ENCODE peak calls at places on chromosomes 16 and 17, in ten cellular contexts. One of them, this sample, is unnamed. For H3K4me1, the result is how much of the 10 kb centered on the place peaks cover.

GRCh38 chr17:47276868-47277267 is 23.2 kb downstream of the ITGB3 start:
- DNase-seq in CD8-positive, alpha-beta T cell: no peak
- DNase-seq in HepG2: peak
- DNase-seq in cardiac muscle cell: peak
- DNase-seq in mesendoderm: peak
- DNase-seq in neuronal stem cell: no peak
- DNase-seq in OCI-LY7: no peak
- DNase-seq in naive thymus-derived CD4-positive, alpha-beta T cell: no peak
- DNase-seq in HCT116: no peak
- DNase-seq in transverse colon: peak
- DNase-seq in this sample: peak

GRCh38 chr16:85304337-85304736 is 192.1 kb upstream of the CIBAR2 start:
- DNase-seq in CD8-positive, alpha-beta T cell: no peak
- DNase-seq in HepG2: no peak
- DNase-seq in cardiac muscle cell: no peak
- DNase-seq in mesendoderm: no peak
- DNase-seq in neuronal stem cell: no peak
- DNase-seq in OCI-LY7: peak
- DNase-seq in naive thymus-derived CD4-positive, alpha-beta T cell: no peak
- DNase-seq in HCT116: no peak
- DNase-seq in transverse colon: no peak
- DNase-seq in this sample: no peak

GRCh38 chr16:85935957-85936760 is 37.2 kb downstream of the IRF8 start:
- DNase-seq in CD8-positive, alpha-beta T cell: peak
- DNase-seq in HepG2: no peak
- DNase-seq in cardiac muscle cell: peak
- DNase-seq in mesendoderm: no peak
- DNase-seq in neuronal stem cell: no peak
- DNase-seq in OCI-LY7: peak
- DNase-seq in naive thymus-derived CD4-positive, alpha-beta T cell: peak
- DNase-seq in HCT116: no peak
- DNase-seq in transverse colon: peak
- DNase-seq in this sample: no peak

GRCh38 chr16:54374136-54374535 is 87.5 kb upstream of the IRX3 start:
- DNase-seq in CD8-positive, alpha-beta T cell: no peak
- DNase-seq in HepG2: no peak
- DNase-seq in cardiac muscle cell: no peak
- DNase-seq in mesendoderm: no peak
- DNase-seq in neuronal stem cell: peak
- DNase-seq in OCI-LY7: no peak
- DNase-seq in naive thymus-derived CD4-positive, alpha-beta T cell: no peak
- DNase-seq in HCT116: no peak
- DNase-seq in transverse colon: no peak
- DNase-seq in this sample: no peak

GRCh38 chr16:80652441-80652840 is 111.6 kb downstream of the DYNLRB2 start:
- DNase-seq in CD8-positive, alpha-beta T cell: no peak
- DNase-seq in HepG2: no peak
- DNase-seq in cardiac muscle cell: no peak
- DNase-seq in mesendoderm: no peak
- DNase-seq in neuronal stem cell: no peak
- DNase-seq in OCI-LY7: no peak
- DNase-seq in naive thymus-derived CD4-positive, alpha-beta T cell: no peak
- DNase-seq in HCT116: no peak
- DNase-seq in transverse colon: no peak
- DNase-seq in this sample: no peak

GRCh38 chr17:65402513-65403086 is 158.8 kb downstream of the AXIN2 start:
- DNase-seq in CD8-positive, alpha-beta T cell: no peak
- DNase-seq in HepG2: no peak
- DNase-seq in cardiac muscle cell: no peak
- DNase-seq in mesendoderm: no peak
- DNase-seq in neuronal stem cell: no peak
- DNase-seq in OCI-LY7: no peak
- DNase-seq in naive thymus-derived CD4-positive, alpha-beta T cell: no peak
- DNase-seq in HCT116: no peak
- DNase-seq in transverse colon: no peak
- DNase-seq in this sample: no peak

GRCh38 chr16:76280421-76280820 is 3.2 kb downstream of the CNTNAP4 start:
- DNase-seq in CD8-positive, alpha-beta T cell: no peak
- DNase-seq in HepG2: no peak
- DNase-seq in cardiac muscle cell: no peak
- DNase-seq in mesendoderm: no peak
- DNase-seq in neuronal stem cell: no peak
- DNase-seq in OCI-LY7: no peak
- DNase-seq in naive thymus-derived CD4-positive, alpha-beta T cell: no peak
- DNase-seq in HCT116: no peak
- DNase-seq in transverse colon: no peak
- DNase-seq in this sample: no peak

GRCh38 chr16:47617732-47618131 is 156.6 kb downstream of the PHKB start:
- DNase-seq in CD8-positive, alpha-beta T cell: no peak
- DNase-seq in HepG2: peak
- DNase-seq in cardiac muscle cell: peak
- DNase-seq in mesendoderm: peak
- DNase-seq in neuronal stem cell: no peak
- DNase-seq in OCI-LY7: no peak
- DNase-seq in naive thymus-derived CD4-positive, alpha-beta T cell: no peak
- DNase-seq in HCT116: peak
- DNase-seq in transverse colon: no peak
- DNase-seq in this sample: no peak

DNA sequence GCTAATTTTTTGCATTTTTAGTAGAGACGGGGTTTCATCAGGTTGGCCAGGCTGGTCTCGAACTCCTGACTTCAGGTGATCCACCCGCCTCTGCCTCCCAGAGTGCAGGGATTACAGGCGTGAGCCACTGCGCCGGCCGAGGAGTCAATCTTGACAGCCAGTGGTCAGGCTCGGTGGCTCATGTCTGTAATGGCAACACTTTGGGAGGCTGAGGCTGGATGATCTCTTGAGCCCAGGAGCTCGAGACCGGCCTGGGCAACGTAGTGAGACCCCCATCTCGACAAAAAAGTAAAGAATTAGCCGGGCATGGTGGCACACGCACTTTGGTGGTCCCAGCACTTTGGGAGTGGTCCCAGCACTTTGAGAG is 608 bp upstream of the PGS1 start:
- DNase-seq in CD8-positive, alpha-beta T cell: no peak
- DNase-seq in HepG2: no peak
- DNase-seq in cardiac muscle cell: no peak
- DNase-seq in mesendoderm: no peak
- DNase-seq in neuronal stem cell: no peak
- DNase-seq in OCI-LY7: no peak
- DNase-seq in naive thymus-derived CD4-positive, alpha-beta T cell: no peak
- DNase-seq in HCT116: no peak
- DNase-seq in transverse colon: no peak
- DNase-seq in this sample: no peak
- H3K4me3 ChIP-seq in CD8-positive, alpha-beta T cell: peak
- H3K4me3 ChIP-seq in HepG2: peak
- H3K4me3 ChIP-seq in cardiac muscle cell: no peak
- H3K4me3 ChIP-seq in mesendoderm: no peak
- H3K4me3 ChIP-seq in neuronal stem cell: no peak
- H3K4me3 ChIP-seq in OCI-LY7: peak
- H3K4me3 ChIP-seq in naive thymus-derived CD4-positive, alpha-beta T cell: peak
- H3K4me3 ChIP-seq in HCT116: peak
- H3K4me3 ChIP-seq in transverse colon: peak
- H3K4me3 ChIP-seq in this sample: peak

DNA sequence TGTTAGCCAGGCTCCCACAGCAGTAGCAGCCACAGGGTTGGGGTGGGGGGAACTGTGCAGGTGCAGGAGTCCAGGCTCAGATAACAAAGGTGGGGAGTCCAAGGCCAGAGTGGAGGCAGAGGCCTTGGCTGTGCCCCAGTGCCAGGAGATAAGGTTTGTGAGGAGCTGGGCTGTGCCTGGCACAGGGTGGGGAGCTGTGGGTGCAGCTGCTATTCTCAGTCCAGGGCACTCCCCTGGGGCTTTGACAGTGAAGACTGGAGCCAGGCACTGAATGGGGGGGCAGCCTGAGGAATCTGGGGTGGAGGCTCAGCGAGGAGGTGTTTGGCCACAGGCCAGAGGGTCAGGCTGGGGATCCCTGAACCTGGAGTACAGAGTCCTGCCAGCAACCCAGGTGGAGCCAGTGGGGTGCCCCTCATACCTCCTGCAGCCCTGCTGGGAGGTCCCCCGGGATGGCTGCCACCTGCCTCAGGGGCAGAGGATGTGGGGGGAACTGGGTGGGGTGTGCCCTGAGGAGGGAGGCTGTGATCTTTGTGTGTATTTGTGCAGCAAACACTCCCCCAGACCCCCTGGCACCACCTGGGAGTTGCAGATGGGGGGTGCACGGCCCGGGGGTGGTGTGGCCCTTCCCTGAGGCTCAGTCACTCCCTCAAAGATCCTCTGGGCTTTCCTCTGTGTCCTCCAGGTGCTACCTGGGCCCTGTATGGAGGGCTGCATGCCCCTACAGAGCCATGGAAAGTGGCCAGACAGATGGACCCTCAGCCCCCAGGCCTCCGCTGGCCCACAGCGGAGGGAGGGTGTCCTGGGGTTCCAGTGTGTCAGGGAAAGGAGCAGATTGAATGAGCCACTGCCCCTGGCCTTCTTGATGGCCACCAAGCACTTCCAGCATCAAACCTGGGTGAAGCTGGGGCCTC is 44.4 kb upstream of the SMPD3 start:
- DNase-seq in CD8-positive, alpha-beta T cell: no peak
- DNase-seq in HepG2: no peak
- DNase-seq in cardiac muscle cell: no peak
- DNase-seq in mesendoderm: no peak
- DNase-seq in neuronal stem cell: no peak
- DNase-seq in OCI-LY7: peak
- DNase-seq in naive thymus-derived CD4-positive, alpha-beta T cell: no peak
- DNase-seq in HCT116: no peak
- DNase-seq in transverse colon: peak
- DNase-seq in this sample: no peak
- H3K4me1 ChIP-seq in CD8-positive, alpha-beta T cell: under half
- H3K4me1 ChIP-seq in HepG2: under half
- H3K4me1 ChIP-seq in cardiac muscle cell: under half
- H3K4me1 ChIP-seq in mesendoderm: under half
- H3K4me1 ChIP-seq in neuronal stem cell: under half
- H3K4me1 ChIP-seq in OCI-LY7: half or more
- H3K4me1 ChIP-seq in naive thymus-derived CD4-positive, alpha-beta T cell: under half
- H3K4me1 ChIP-seq in HCT116: under half
- H3K4me1 ChIP-seq in transverse colon: under half
- H3K4me1 ChIP-seq in this sample: under half

GRCh38 chr17:39719966-39720365 is 10.4 kb downstream of the MIEN1 start:
- DNase-seq in CD8-positive, alpha-beta T cell: no peak
- DNase-seq in HepG2: no peak
- DNase-seq in cardiac muscle cell: no peak
- DNase-seq in mesendoderm: no peak
- DNase-seq in neuronal stem cell: no peak
- DNase-seq in OCI-LY7: no peak
- DNase-seq in naive thymus-derived CD4-positive, alpha-beta T cell: no peak
- DNase-seq in HCT116: no peak
- DNase-seq in transverse colon: no peak
- DNase-seq in this sample: no peak

GRCh38 chr17:39719563-39719962 is 10.8 kb downstream of the MIEN1 start:
- DNase-seq in CD8-positive, alpha-beta T cell: no peak
- DNase-seq in HepG2: no peak
- DNase-seq in cardiac muscle cell: no peak
- DNase-seq in mesendoderm: no peak
- DNase-seq in neuronal stem cell: no peak
- DNase-seq in OCI-LY7: no peak
- DNase-seq in naive thymus-derived CD4-positive, alpha-beta T cell: no peak
- DNase-seq in HCT116: no peak
- DNase-seq in transverse colon: peak
- DNase-seq in this sample: no peak

GRCh38 chr17:39724731-39725130 is 5.6 kb downstream of the MIEN1 start:
- DNase-seq in CD8-positive, alpha-beta T cell: no peak
- DNase-seq in HepG2: no peak
- DNase-seq in cardiac muscle cell: no peak
- DNase-seq in mesendoderm: no peak
- DNase-seq in neuronal stem cell: no peak
- DNase-seq in OCI-LY7: no peak
- DNase-seq in naive thymus-derived CD4-positive, alpha-beta T cell: no peak
- DNase-seq in HCT116: no peak
- DNase-seq in transverse colon: no peak
- DNase-seq in this sample: no peak

GRCh38 chr17:39722965-39723848 is 7.1 kb downstream of the MIEN1 start:
- DNase-seq in CD8-positive, alpha-beta T cell: no peak
- DNase-seq in HepG2: no peak
- DNase-seq in cardiac muscle cell: no peak
- DNase-seq in mesendoderm: peak
- DNase-seq in neuronal stem cell: no peak
- DNase-seq in OCI-LY7: no peak
- DNase-seq in naive thymus-derived CD4-positive, alpha-beta T cell: no peak
- DNase-seq in HCT116: no peak
- DNase-seq in transverse colon: peak
- DNase-seq in this sample: peak

GRCh38 chr17:39722104-39722503 is 8.2 kb downstream of the MIEN1 start:
- DNase-seq in CD8-positive, alpha-beta T cell: no peak
- DNase-seq in HepG2: no peak
- DNase-seq in cardiac muscle cell: no peak
- DNase-seq in mesendoderm: no peak
- DNase-seq in neuronal stem cell: no peak
- DNase-seq in OCI-LY7: no peak
- DNase-seq in naive thymus-derived CD4-positive, alpha-beta T cell: no peak
- DNase-seq in HCT116: no peak
- DNase-seq in transverse colon: no peak
- DNase-seq in this sample: no peak
- H3K4me3 ChIP-seq in CD8-positive, alpha-beta T cell: no peak
- H3K4me3 ChIP-seq in HepG2: no peak
- H3K4me3 ChIP-seq in cardiac muscle cell: no peak
- H3K4me3 ChIP-seq in mesendoderm: no peak
- H3K4me3 ChIP-seq in neuronal stem cell: no peak
- H3K4me3 ChIP-seq in OCI-LY7: no peak
- H3K4me3 ChIP-seq in naive thymus-derived CD4-positive, alpha-beta T cell: no peak
- H3K4me3 ChIP-seq in HCT116: no peak
- H3K4me3 ChIP-seq in transverse colon: no peak
- H3K4me3 ChIP-seq in this sample: no peak

GRCh38 chr16:89434490-89434889 is 55.9 kb downstream of the ANKRD11 start:
- DNase-seq in CD8-positive, alpha-beta T cell: no peak
- DNase-seq in HepG2: no peak
- DNase-seq in cardiac muscle cell: no peak
- DNase-seq in mesendoderm: no peak
- DNase-seq in neuronal stem cell: no peak
- DNase-seq in OCI-LY7: no peak
- DNase-seq in naive thymus-derived CD4-positive, alpha-beta T cell: no peak
- DNase-seq in HCT116: no peak
- DNase-seq in transverse colon: no peak
- DNase-seq in this sample: no peak

GRCh38 chr16:89437251-89437987 is 52.9 kb downstream of the ANKRD11 start:
- DNase-seq in CD8-positive, alpha-beta T cell: no peak
- DNase-seq in HepG2: no peak
- DNase-seq in cardiac muscle cell: no peak
- DNase-seq in mesendoderm: no peak
- DNase-seq in neuronal stem cell: no peak
- DNase-seq in OCI-LY7: no peak
- DNase-seq in naive thymus-derived CD4-positive, alpha-beta T cell: no peak
- DNase-seq in HCT116: no peak
- DNase-seq in transverse colon: no peak
- DNase-seq in this sample: no peak

GRCh38 chr16:89436362-89436761 is 54.0 kb downstream of the ANKRD11 start:
- DNase-seq in CD8-positive, alpha-beta T cell: no peak
- DNase-seq in HepG2: no peak
- DNase-seq in cardiac muscle cell: no peak
- DNase-seq in mesendoderm: no peak
- DNase-seq in neuronal stem cell: no peak
- DNase-seq in OCI-LY7: no peak
- DNase-seq in naive thymus-derived CD4-positive, alpha-beta T cell: no peak
- DNase-seq in HCT116: no peak
- DNase-seq in transverse colon: no peak
- DNase-seq in this sample: no peak

GRCh38 chr16:89437991-89438390 is 52.4 kb downstream of the ANKRD11 start:
- DNase-seq in CD8-positive, alpha-beta T cell: no peak
- DNase-seq in HepG2: no peak
- DNase-seq in cardiac muscle cell: no peak
- DNase-seq in mesendoderm: no peak
- DNase-seq in neuronal stem cell: no peak
- DNase-seq in OCI-LY7: no peak
- DNase-seq in naive thymus-derived CD4-positive, alpha-beta T cell: no peak
- DNase-seq in HCT116: no peak
- DNase-seq in transverse colon: no peak
- DNase-seq in this sample: no peak

GRCh38 chr16:89435051-89435450 is 55.3 kb downstream of the ANKRD11 start:
- DNase-seq in CD8-positive, alpha-beta T cell: no peak
- DNase-seq in HepG2: no peak
- DNase-seq in cardiac muscle cell: no peak
- DNase-seq in mesendoderm: no peak
- DNase-seq in neuronal stem cell: no peak
- DNase-seq in OCI-LY7: no peak
- DNase-seq in naive thymus-derived CD4-positive, alpha-beta T cell: no peak
- DNase-seq in HCT116: no peak
- DNase-seq in transverse colon: no peak
- DNase-seq in this sample: no peak
- H3K4me1 ChIP-seq in CD8-positive, alpha-beta T cell: half or more
- H3K4me1 ChIP-seq in HepG2: half or more
- H3K4me1 ChIP-seq in cardiac muscle cell: under half
- H3K4me1 ChIP-seq in mesendoderm: under half
- H3K4me1 ChIP-seq in neuronal stem cell: under half
- H3K4me1 ChIP-seq in OCI-LY7: under half
- H3K4me1 ChIP-seq in naive thymus-derived CD4-positive, alpha-beta T cell: half or more
- H3K4me1 ChIP-seq in HCT116: under half
- H3K4me1 ChIP-seq in transverse colon: half or more
- H3K4me1 ChIP-seq in this sample: under half